ENCODE peak calls at places on chromosomes 7 and 10, in eight cellular contexts. P is fibroblast of lung, B is neural progenitor cell, V is mesendoderm, I is neuronal stem cell, Q is K562, G is kidney, W is HCT116. A is an unnamed sample.

GRCh38 chr7:44965937-44966730 is 12.7 kb downstream of the MYO1G start:
- DNase-seq in I (no peak), B (no peak), G (peak; percentile 60), Q (no peak), P (no peak), V (no peak), W (no peak), A (no peak)

GRCh38 chr7:156655232-156655628 is 14.7 kb downstream of the RNF32 start:
- DNase-seq in W (no peak), I (no peak), G (no peak), B (no peak), Q (no peak), P (no peak), V (no peak), A (no peak)

GRCh38 chr7:51256244-51256781 is 60.3 kb downstream of the COBL start:
- DNase-seq in V (no peak), I (no peak), W (no peak), G (no peak), P (no peak), Q (no peak), B (peak; percentile 54), A (peak; percentile 42)

GRCh38 chr10:127163632-127164031 is 32.8 kb downstream of the INSYN2A start:
- DNase-seq in G (no peak), W (no peak), Q (no peak), V (no peak), B (no peak), I (no peak), P (no peak), A (peak; percentile 33)

GRCh38 chr7:155377837-155378579 is 79.9 kb upstream of the EN2 start:
- DNase-seq in P (peak; percentile 38), V (peak; percentile 40), G (peak; percentile 74), I (no peak), B (peak; percentile 69), Q (no peak), W (no peak), A (no peak)

GRCh38 chr10:20767028-20767427 is 130.1 kb downstream of the NEBL start:
- DNase-seq in G (no peak), V (peak; percentile 29), B (no peak), I (no peak), W (no peak), Q (no peak), P (peak; percentile 78), A (no peak)

GRCh38 chr7:7819442-7820247 is 101.2 kb upstream of the RPA3 start:
- DNase-seq in Q (no peak), B (no peak), W (no peak), P (peak; percentile 5), G (no peak), V (no peak), I (no peak), A (no peak)

GRCh38 chr10:132195366-132196075 is 8.8 kb downstream of the DPYSL4 start:
- DNase-seq in V (no peak), B (no peak), I (no peak), G (peak; percentile 55), W (no peak), Q (no peak), P (no peak), A (no peak)

GRCh38 chr10:103265712-103266329 is 11.1 kb upstream of the INA start:
- DNase-seq in G (no peak), P (peak; percentile 71), Q (peak; percentile 34), W (peak; percentile 42), I (peak; percentile 76), B (peak; percentile 89), V (peak; percentile 82), A (peak; percentile 58)

GRCh38 chr7:12111461-12112405 is 99.4 kb upstream of the TMEM106B start:
- DNase-seq in V (peak; percentile 55), P (peak; percentile 82), B (peak; percentile 8), Q (no peak), I (peak; percentile 15), G (peak; percentile 87), W (no peak), A (no peak)

GRCh38 chr10:63866747-63867140 is 345.5 kb downstream of the REEP3 start:
- DNase-seq in G (no peak), Q (peak; percentile 49), W (peak; percentile 51), V (peak; percentile 26), B (peak; percentile 11), I (no peak), P (no peak), A (no peak)

GRCh38 chr7:22127835-22128527 is 182.3 kb upstream of the CDCA7L start:
- DNase-seq in Q (no peak), P (no peak), B (no peak), V (no peak), W (no peak), G (no peak), I (no peak), A (no peak)
- H3K4me3 ChIP-seq in Q (no peak overlapping the region), P (no peak overlapping the region), B (no peak overlapping the region), V (no peak overlapping the region), W (no peak overlapping the region), G (no peak overlapping the region), I (no peak overlapping the region), A (no peak overlapping the region)

DNA sequence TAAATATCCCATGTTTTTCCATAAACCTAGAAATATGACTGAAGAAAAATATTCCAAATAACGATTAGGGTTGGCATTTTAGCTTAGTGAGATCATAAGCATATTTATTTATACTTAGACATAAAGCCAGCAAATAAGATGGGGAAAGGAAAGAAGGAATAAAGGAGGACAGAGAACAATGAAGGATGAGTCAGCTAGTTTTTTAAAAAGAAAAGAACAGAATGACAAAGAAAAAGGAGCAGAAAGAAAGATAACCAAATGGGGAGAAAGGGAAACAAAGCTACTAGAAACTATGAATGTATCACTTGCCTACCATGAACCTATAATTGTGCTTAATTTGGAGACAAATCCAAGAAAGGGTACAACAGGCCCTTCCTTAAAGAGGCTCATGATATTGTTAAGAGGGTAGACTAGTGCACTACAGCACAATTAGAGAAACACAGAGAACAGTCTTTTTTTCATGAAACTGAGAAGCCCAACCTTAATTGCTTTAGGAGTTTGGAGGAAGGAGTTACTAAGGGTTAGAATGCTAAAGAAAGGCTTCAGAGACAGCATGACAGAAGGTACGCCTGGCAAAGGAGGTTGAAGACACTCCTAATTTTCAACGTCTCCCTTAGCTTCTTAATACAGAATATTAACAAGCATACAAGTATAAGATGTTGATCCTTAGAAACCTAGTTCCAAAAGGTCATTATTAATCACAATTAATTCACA is 23.9 kb downstream of the HERPUD2 start:
- DNase-seq in P (no peak), G (no peak), B (peak; percentile 31), I (no peak), V (no peak), W (no peak), Q (no peak), A (no peak)
- H3K9ac ChIP-seq in P (no peak overlapping the region), G (no peak overlapping the region), B (no peak overlapping the region), I (no peak overlapping the region), V (no peak overlapping the region), W (no peak overlapping the region), Q (no peak overlapping the region), A (no peak overlapping the region)

GRCh38 chr7:101164071-101164840 is 1.1 kb downstream of the VGF start:
- DNase-seq in G (peak; percentile 84), I (no peak), V (peak; percentile 77), B (peak; percentile 89), W (no peak), P (peak; percentile 73), Q (peak; percentile 33), A (no peak)

GRCh38 chr7:101166909-101167644 is 1.7 kb upstream of the VGF start:
- DNase-seq in W (no peak), V (peak; percentile 93), G (no peak), Q (peak; percentile 20), I (no peak), B (peak; percentile 79), P (peak; percentile 52), A (no peak)

GRCh38 chr7:101166603-101166908 is 1.2 kb upstream of the VGF start:
- DNase-seq in V (peak; percentile 1), I (no peak), Q (peak; percentile 14), G (no peak), W (no peak), P (no peak), B (no peak), A (no peak)

GRCh38 chr7:101165958-101166602 is 711 bp upstream of the VGF start:
- DNase-seq in G (no peak), V (peak; percentile 47), P (no peak), W (no peak), B (peak; percentile 53), Q (peak; percentile 38), I (no peak), A (no peak)

GRCh38 chr7:101165075-101165957 is at the start of gene VGF:
- DNase-seq in G (peak; percentile 98), B (peak; percentile 99), V (peak; percentile 97), W (peak; percentile 83), I (peak; percentile 95), P (peak; percentile 89), Q (peak; percentile 97), A (peak; percentile 95)
- H3K27ac ChIP-seq in G (no peak within 1 kb of the TSS), B (no peak within 1 kb of the TSS), V (no peak within 1 kb of the TSS), W (peak within 1 kb of the TSS; percentile 97), I (no peak within 1 kb of the TSS), P (no peak within 1 kb of the TSS), Q (no peak within 1 kb of the TSS), A (no peak within 1 kb of the TSS)

DNA sequence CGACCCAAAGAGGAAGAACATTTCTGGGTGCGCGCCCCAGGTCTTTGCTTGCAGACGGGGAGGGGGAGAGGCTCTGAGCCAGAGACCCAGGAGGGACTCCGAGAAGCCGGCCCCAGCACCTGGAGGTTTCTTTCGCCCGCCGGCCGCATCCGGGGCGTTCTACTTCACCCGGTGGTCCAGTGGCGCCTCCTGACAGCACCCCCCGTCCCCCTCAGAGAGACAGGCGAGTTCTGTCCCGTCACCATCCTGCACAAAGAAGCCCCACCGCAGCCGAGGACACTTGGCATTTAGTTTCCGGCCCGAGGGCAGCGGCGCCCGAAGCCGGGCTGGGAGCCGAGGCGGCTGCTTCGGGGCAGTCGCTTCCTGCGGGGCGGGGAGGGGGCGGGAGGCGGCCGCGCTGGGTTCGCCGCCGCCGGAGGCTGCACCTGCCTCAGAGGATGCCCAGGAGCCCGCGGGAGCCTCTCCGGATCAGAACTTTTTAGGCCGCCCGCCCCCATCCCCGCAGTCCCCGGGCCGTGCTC is at the start of gene TMEM178B:
- DNase-seq in V (peak; percentile 60), G (peak; percentile 78), P (no peak), B (peak; percentile 63), Q (no peak), W (no peak), I (peak; percentile 35), A (no peak)
- H3K4me3 ChIP-seq in V (peak within 1 kb of the TSS; percentile 64), G (peak within 1 kb of the TSS; percentile 50), P (peak within 1 kb of the TSS; percentile 53), B (peak within 1 kb of the TSS; percentile 81), Q (no peak within 1 kb of the TSS), W (no peak within 1 kb of the TSS), I (peak within 1 kb of the TSS; percentile 83), A (peak within 1 kb of the TSS; percentile 53)

DNA sequence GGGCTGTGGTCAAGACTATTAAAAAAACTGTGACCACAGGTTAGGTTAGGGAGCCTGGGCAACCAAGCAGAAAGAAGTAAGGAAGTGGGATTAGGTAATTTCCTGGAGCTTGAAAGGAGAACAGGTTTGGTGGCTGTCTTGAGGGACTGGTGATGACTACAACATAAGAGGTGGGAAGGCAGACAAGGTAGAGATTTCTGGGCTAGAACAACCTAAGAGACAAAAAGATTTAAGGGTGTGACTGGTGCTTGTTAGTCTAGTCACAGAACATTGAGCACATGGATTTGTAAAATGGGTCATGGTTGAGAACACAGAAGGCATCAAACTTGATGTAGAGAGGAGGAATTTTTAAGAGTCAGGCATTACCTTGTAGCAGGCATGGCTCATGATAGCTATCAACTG is 123.7 kb upstream of the ASAH2 start:
- DNase-seq in W (no peak), G (no peak), B (no peak), I (no peak), Q (no peak), P (no peak), V (peak; percentile 37), A (no peak)
- H3K9ac ChIP-seq in W (no peak overlapping the region), G (no peak overlapping the region), B (no peak overlapping the region), I (no peak overlapping the region), Q (no peak overlapping the region), P (no peak overlapping the region), V (no peak overlapping the region), A (no peak overlapping the region)

A was measured in colonic mucosa.